ENCODE peak calls at places on chromosomes 12 and 14, in seven cellular contexts. T, J, Y, W, S, E and L are unnamed samples.

GRCh38 chr14:53151867-53152626 is 1.1 kb downstream of the DDHD1 start:
- DNase-seq in T (peak), J (peak), Y (peak), W (peak), S (peak), E (peak), L (peak)

GRCh38 chr12:50006754-50007442 is 18.4 kb downstream of the RACGAP1 start:
- DNase-seq in T (peak), J (no peak), Y (no peak), W (no peak), S (peak), E (no peak), L (no peak)

GRCh38 chr12:8681129-8681902 is 16.5 kb upstream of the RIMKLB start:
- DNase-seq in T (peak), J (peak), Y (no peak), W (no peak), S (peak), E (no peak), L (peak)

GRCh38 chr14:103569436-103569835 is 6.7 kb downstream of the COA8 start:
- DNase-seq in T (no peak), J (no peak), Y (no peak), W (no peak), S (no peak), E (no peak), L (no peak)

GRCh38 chr14:49218436-49219092 is 367.6 kb downstream of the RPS29 start:
- DNase-seq in T (no peak), J (peak), Y (no peak), W (no peak), S (no peak), E (no peak), L (no peak)

GRCh38 chr14:76826122-76826521 is at the start of gene LRRC74A:
- DNase-seq in T (no peak), J (no peak), Y (no peak), W (no peak), S (no peak), E (no peak), L (no peak)

GRCh38 chr12:105072888-105073488 is 11.3 kb downstream of the ALDH1L2 start:
- DNase-seq in T (no peak), J (no peak), Y (no peak), W (no peak), S (no peak), E (no peak), L (no peak)

GRCh38 chr12:51832708-51833107 is 15.8 kb downstream of the FIGNL2 start:
- DNase-seq in T (no peak), J (no peak), Y (no peak), W (no peak), S (no peak), E (no peak), L (no peak)

GRCh38 chr12:67714648-67715047 is 66.1 kb downstream of the DYRK2 start:
- DNase-seq in T (peak), J (no peak), Y (no peak), W (no peak), S (peak), E (no peak), L (peak)

GRCh38 chr12:122891661-122892525 is 4.0 kb downstream of the VPS37B start:
- DNase-seq in T (peak), J (peak), Y (no peak), W (no peak), S (peak), E (no peak), L (peak)

GRCh38 chr14:94423465-94424056 is 29.0 kb downstream of the SERPINA11 start:
- DNase-seq in T (peak), J (peak), Y (peak), W (peak), S (peak), E (peak), L (peak)

GRCh38 chr12:4279120-4279690 is 5.6 kb downstream of the CCND2 start:
- DNase-seq in T (no peak), J (no peak), Y (no peak), W (no peak), S (no peak), E (no peak), L (no peak)

GRCh38 chr12:89690925-89691324 is 17.7 kb downstream of the ATP2B1 start:
- DNase-seq in T (no peak), J (no peak), Y (no peak), W (no peak), S (peak), E (no peak), L (no peak)

GRCh38 chr14:70281938-70282337 is 77.5 kb downstream of the COX16 start:
- DNase-seq in T (no peak), J (no peak), Y (no peak), W (no peak), S (no peak), E (no peak), L (no peak)

GRCh38 chr14:76115010-76115422 is 36.7 kb upstream of the GPATCH2L start:
- DNase-seq in T (no peak), J (no peak), Y (no peak), W (no peak), S (peak), E (no peak), L (no peak)

GRCh38 chr12:106918746-106919145 is 37.0 kb upstream of the TMEM263 start:
- DNase-seq in T (peak), J (peak), Y (no peak), W (no peak), S (peak), E (peak), L (peak)

GRCh38 chr12:48693572-48693971 is 11.5 kb upstream of the KANSL2 start:
- DNase-seq in T (no peak), J (no peak), Y (no peak), W (no peak), S (no peak), E (no peak), L (no peak)

GRCh38 chr12:105156260-105156659 is 48.7 kb downstream of the WASHC4 start:
- DNase-seq in T (no peak), J (no peak), Y (no peak), W (no peak), S (no peak), E (no peak), L (no peak)

GRCh38 chr14:53840444-53840843 is 116.2 kb downstream of the BMP4 start:
- DNase-seq in T (peak), J (peak), Y (no peak), W (no peak), S (no peak), E (no peak), L (peak)

GRCh38 chr14:92961567-92961855 is 38.6 kb downstream of the CHGA start:
- DNase-seq in T (no peak), J (no peak), Y (no peak), W (no peak), S (no peak), E (no peak), L (no peak)

GRCh38 chr14:101573289-101573688 is 12.0 kb downstream of the DIO3 start:
- DNase-seq in T (no peak), J (no peak), Y (no peak), W (no peak), S (no peak), E (no peak), L (no peak)

GRCh38 chr12:53993397-53994267 is 6.3 kb upstream of the HOXC9 start:
- DNase-seq in T (no peak), J (no peak), Y (no peak), W (no peak), S (no peak), E (no peak), L (no peak)

GRCh38 chr12:10408842-10409241 is 715 bp downstream of the KLRC4 start:
- DNase-seq in T (no peak), J (no peak), Y (no peak), W (no peak), S (no peak), E (no peak), L (no peak)

GRCh38 chr14:66540038-66540437 is 32.1 kb downstream of the GPHN start:
- DNase-seq in T (no peak), J (no peak), Y (no peak), W (no peak), S (no peak), E (no peak), L (no peak)

GRCh38 chr14:25298238-25298637 is 248.3 kb upstream of the STXBP6 start:
- DNase-seq in T (no peak), J (no peak), Y (no peak), W (no peak), S (no peak), E (no peak), L (no peak)

GRCh38 chr12:130563322-130563721 is 152.8 kb downstream of the RIMBP2 start:
- DNase-seq in T (no peak), J (no peak), Y (no peak), W (no peak), S (no peak), E (no peak), L (no peak)

GRCh38 chr12:114982760-114983159 is 298.8 kb upstream of the TBX3 start:
- DNase-seq in T (no peak), J (peak), Y (no peak), W (no peak), S (peak), E (no peak), L (peak)

GRCh38 chr14:59969319-59969718 is 49.4 kb downstream of the LRRC9 start:
- DNase-seq in T (peak), J (no peak), Y (no peak), W (no peak), S (peak), E (no peak), L (peak)

GRCh38 chr12:16599081-16599480 is 6.9 kb downstream of the LMO3 start:
- DNase-seq in T (no peak), J (no peak), Y (no peak), W (no peak), S (no peak), E (no peak), L (no peak)

GRCh38 chr12:122793685-122794106 is 19.3 kb downstream of the CCDC62 start:
- DNase-seq in T (peak), J (peak), Y (no peak), W (peak), S (peak), E (peak), L (peak)

GRCh38 chr12:66900616-66901015 is 221.7 kb upstream of the GRIP1 start:
- DNase-seq in T (peak), J (no peak), Y (no peak), W (no peak), S (no peak), E (no peak), L (no peak)

GRCh38 chr12:51341259-51342007 is 5.0 kb downstream of the CELA1 start:
- DNase-seq in T (peak), J (peak), Y (peak), W (peak), S (peak), E (peak), L (peak)

GRCh38 chr14:33218030-33218429 is 279.4 kb downstream of the NPAS3 start:
- DNase-seq in T (no peak), J (no peak), Y (no peak), W (no peak), S (no peak), E (no peak), L (peak)

GRCh38 chr14:24366664-24367505 is 1.1 kb upstream of the NFATC4 start:
- DNase-seq in T (peak), J (peak), Y (peak), W (peak), S (peak), E (peak), L (peak)

GRCh38 chr12:102816816-102817434 is 100.1 kb downstream of the PAH start:
- DNase-seq in T (peak), J (peak), Y (no peak), W (peak), S (peak), E (no peak), L (peak)